ENCODE peak calls at places on chromosomes 5 and 9, in seven cellular contexts. T is GM12878, M is HCT116, A is H1, G is HepG2, W is K562, H is SK-N-SH. K is an unnamed sample.

GRCh38 chr5:66498791-66499207 is 97.4 kb upstream of the MAST4 start:
- DNase-seq in T (no peak), M (no peak), A (no peak), G (peak; percentile 6), W (no peak), H (peak; percentile 31), K (no peak)

GRCh38 chr5:179553875-179554274 is 3.5 kb downstream of the RUFY1 start:
- DNase-seq in T (no peak), M (no peak), A (no peak), G (peak; percentile 40), W (no peak), H (no peak), K (no peak)

GRCh38 chr5:54868511-54869483 is 116.6 kb downstream of the ESM1 start:
- DNase-seq in T (no peak), M (no peak), A (no peak), G (no peak), W (no peak), H (no peak), K (no peak)

GRCh38 chr9:33142531-33142930 is 24.6 kb downstream of the B4GALT1 start:
- DNase-seq in T (peak; percentile 70), M (no peak), A (no peak), G (no peak), W (no peak), H (no peak), K (no peak)

GRCh38 chr9:63816742-63817621 is 1468.0 kb downstream of the FOXD4L5 start:
- DNase-seq in T (peak; percentile 80), M (no peak), A (peak; percentile 93), G (peak; percentile 70), W (peak; percentile 60), H (peak; percentile 90), K (peak; percentile 97)

GRCh38 chr9:119697996-119698395 is 328.8 kb upstream of the BRINP1 start:
- DNase-seq in T (no peak), M (no peak), A (no peak), G (no peak), W (no peak), H (no peak), K (no peak)

GRCh38 chr9:97737429-97737828 is 40.3 kb upstream of the XPA start:
- DNase-seq in T (no peak), M (peak; percentile 15), A (no peak), G (peak; percentile 22), W (peak; percentile 92), H (peak; percentile 65), K (no peak)

GRCh38 chr5:166724284-166724683 is 1567.2 kb upstream of the WWC1 start:
- DNase-seq in T (no peak), M (no peak), A (no peak), G (no peak), W (no peak), H (no peak), K (no peak)

GRCh38 chr5:139361821-139362429 is 20.3 kb downstream of the PAIP2 start:
- DNase-seq in T (no peak), M (no peak), A (no peak), G (no peak), W (no peak), H (no peak), K (no peak)

GRCh38 chr9:34578241-34579096 is 11.1 kb downstream of the CNTFR start:
- DNase-seq in T (no peak), M (no peak), A (no peak), G (no peak), W (no peak), H (peak; percentile 85), K (no peak)

GRCh38 chr9:20624201-20625002 is 2.1 kb upstream of the MLLT3 start:
- DNase-seq in T (peak; percentile 80), M (peak; percentile 64), A (no peak), G (peak; percentile 64), W (no peak), H (peak; percentile 45), K (peak; percentile 55)

GRCh38 chr5:76608833-76609232 is 14.4 kb downstream of the F2RL2 start:
- DNase-seq in T (no peak), M (peak; percentile 8), A (no peak), G (no peak), W (no peak), H (no peak), K (no peak)

GRCh38 chr5:72667708-72668107 is 148.8 kb upstream of the TNPO1 start:
- DNase-seq in T (no peak), M (no peak), A (no peak), G (no peak), W (no peak), H (no peak), K (no peak)

GRCh38 chr9:99966720-99967119 is 60.3 kb downstream of the STX17 start:
- DNase-seq in T (no peak), M (peak; percentile 76), A (peak; percentile 9), G (peak; percentile 69), W (peak; percentile 18), H (no peak), K (peak; percentile 59)

GRCh38 chr9:73146113-73146815 is 5.4 kb upstream of the ANXA1 start:
- DNase-seq in T (no peak), M (no peak), A (no peak), G (no peak), W (no peak), H (no peak), K (no peak)

GRCh38 chr5:152297866-152298265 is 107.2 kb downstream of the NMUR2 start:
- DNase-seq in T (no peak), M (no peak), A (no peak), G (no peak), W (no peak), H (no peak), K (no peak)

GRCh38 chr5:143386725-143387124 is 16.8 kb downstream of the NR3C1 start:
- DNase-seq in T (no peak), M (no peak), A (no peak), G (no peak), W (no peak), H (no peak), K (no peak)

GRCh38 chr9:127664678-127665507 is 41.9 kb upstream of the CFAP157 start:
- DNase-seq in T (no peak), M (no peak), A (no peak), G (peak; percentile 83), W (no peak), H (peak; percentile 76), K (no peak)

GRCh38 chr5:157245477-157245876 is 20.4 kb upstream of the CYFIP2 start:
- DNase-seq in T (no peak), M (no peak), A (no peak), G (no peak), W (no peak), H (no peak), K (no peak)

GRCh38 chr5:32454821-32455220 is 10.3 kb upstream of the ZFR start:
- DNase-seq in T (no peak), M (no peak), A (no peak), G (no peak), W (no peak), H (no peak), K (no peak)

GRCh38 chr9:88950341-88951141 is 40.7 kb upstream of the S1PR3 start:
- DNase-seq in T (no peak), M (no peak), A (no peak), G (peak; percentile 20), W (no peak), H (no peak), K (peak; percentile 8)

GRCh38 chr5:132012385-132013005 is 1.0 kb upstream of the ACSL6 start:
- DNase-seq in T (no peak), M (no peak), A (no peak), G (peak; percentile 51), W (peak; percentile 49), H (no peak), K (no peak)

GRCh38 chr9:85290019-85290418 is 451.7 kb downstream of the AGTPBP1 start:
- DNase-seq in T (no peak), M (no peak), A (no peak), G (no peak), W (no peak), H (no peak), K (no peak)

GRCh38 chr5:104189031-104189430 is 626.4 kb upstream of the NUDT12 start:
- DNase-seq in T (no peak), M (no peak), A (no peak), G (no peak), W (no peak), H (no peak), K (no peak)

GRCh38 chr9:97997330-97998276 is 14.5 kb downstream of the ANP32B start:
- DNase-seq in T (no peak), M (no peak), A (no peak), G (no peak), W (no peak), H (no peak), K (no peak)

GRCh38 chr9:1055156-1055555 is 5.0 kb downstream of the DMRT2 start:
- DNase-seq in T (no peak), M (no peak), A (no peak), G (no peak), W (no peak), H (no peak), K (no peak)
- H3K9ac ChIP-seq in T (no peak overlapping the region), M (no peak overlapping the region), A (no peak overlapping the region), G (no peak overlapping the region), W (no peak overlapping the region), H (no peak overlapping the region), K (no peak overlapping the region)

GRCh38 chr5:160929343-160929742 is 77.3 kb upstream of the ATP10B start:
- DNase-seq in T (no peak), M (no peak), A (no peak), G (no peak), W (no peak), H (no peak), K (no peak)
- TF ChIP-seq YY1 in T (no peak), M (no peak), A (no peak), G (no peak), W (no peak), H (no peak), K (no peak)

GRCh38 chr9:134155812-134156360 is 8.5 kb downstream of the RNU6ATAC start:
- DNase-seq in T (no peak), M (no peak), A (no peak), G (no peak), W (no peak), H (no peak), K (no peak)

GRCh38 chr9:134152022-134152448 is 12.3 kb downstream of the RNU6ATAC start:
- DNase-seq in T (no peak), M (no peak), A (no peak), G (no peak), W (peak; percentile 31), H (no peak), K (no peak)

GRCh38 chr9:134154262-134154701 is 10.1 kb downstream of the RNU6ATAC start:
- DNase-seq in T (no peak), M (no peak), A (no peak), G (no peak), W (no peak), H (no peak), K (no peak)

GRCh38 chr9:134152488-134152887 is 11.9 kb downstream of the RNU6ATAC start:
- DNase-seq in T (no peak), M (no peak), A (no peak), G (no peak), W (no peak), H (no peak), K (no peak)

DNA sequence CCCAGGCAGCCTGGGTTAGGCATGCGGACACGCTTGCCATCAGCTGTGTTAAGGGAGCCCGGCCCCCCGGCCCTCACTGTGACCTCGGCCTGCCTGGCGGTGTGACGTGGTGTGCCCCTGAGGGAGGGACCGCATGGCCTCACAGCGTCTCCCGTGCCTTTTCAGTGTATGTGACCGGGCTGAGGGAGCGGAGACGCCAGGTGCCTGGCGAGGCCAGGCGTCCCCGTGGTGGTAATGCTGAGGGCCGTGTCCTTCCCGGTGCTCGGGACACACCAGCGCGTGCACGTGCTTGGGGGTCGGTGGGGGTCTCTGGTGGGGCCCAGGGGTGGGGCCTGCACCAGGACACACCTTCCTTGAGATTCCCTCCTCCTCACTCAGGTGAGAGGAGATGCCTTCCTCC is 10.9 kb downstream of the RNU6ATAC start:
- DNase-seq in T (no peak), M (no peak), A (no peak), G (no peak), W (no peak), H (no peak), K (no peak)
- H3K4me1 ChIP-seq in T (peaks cover 12% of the 10 kb centered on the region), M (no peaks in the 10 kb centered on the region), A (no peaks in the 10 kb centered on the region), G (no peaks in the 10 kb centered on the region), W (no peaks in the 10 kb centered on the region), H (peaks cover 5% of the 10 kb centered on the region), K (peaks cover 12% of the 10 kb centered on the region)

GRCh38 chr5:140632366-140633080 is 452 bp downstream of the CD14 start:
- DNase-seq in T (no peak), M (no peak), A (no peak), G (no peak), W (no peak), H (no peak), K (no peak)
- H3K9ac ChIP-seq in T (peak overlapping the region; percentile 35), M (no peak overlapping the region), A (no peak overlapping the region), G (no peak overlapping the region), W (no peak overlapping the region), H (no peak overlapping the region), K (peak overlapping the region; percentile 9)

K was measured in NT2/D1.